ENCODE peak calls at places on chromosomes 13 and 19, in four cellular contexts. X, W, I and L are unnamed samples. For H3K27me3, the result is how much of the 10 kb centered on the place peaks cover.

GRCh38 chr19:6087074-6087506 is 23.2 kb downstream of the RFX2 start:
- DNase-seq in W (no peak), I (no peak), X (no peak), L (no peak)

GRCh38 chr19:58059681-58060080 is 599 bp downstream of the ZNF135 start:
- DNase-seq in X (no peak), I (no peak), W (no peak), L (no peak)

GRCh38 chr19:3060852-3061182 is 1.5 kb downstream of the TLE5 start:
- DNase-seq in X (no peak), W (no peak), I (no peak), L (no peak)

GRCh38 chr19:15629003-15629880 is 11.5 kb upstream of the CYP4F3 start:
- DNase-seq in X (peak), W (peak), I (peak), L (peak)

GRCh38 chr19:21569497-21569870 is 64.1 kb downstream of the ZNF429 start:
- DNase-seq in W (peak), I (peak), X (peak), L (no peak)

GRCh38 chr13:40023608-40024577 is 368.4 kb downstream of the COG6 start:
- DNase-seq in W (no peak), X (no peak), I (no peak), L (no peak)

GRCh38 chr13:108922108-108922507 is 292.7 kb downstream of the MYO16 start:
- DNase-seq in X (no peak), W (no peak), I (no peak), L (no peak)

GRCh38 chr19:11548315-11548700 is 9.7 kb downstream of the CNN1 start:
- DNase-seq in X (no peak), W (no peak), I (no peak), L (no peak)

GRCh38 chr13:40993119-40993518 is 26.0 kb downstream of the ELF1 start:
- DNase-seq in W (no peak), I (peak), X (no peak), L (no peak)

GRCh38 chr13:30744056-30744684 is 8.8 kb downstream of the ALOX5AP start:
- DNase-seq in W (peak), X (peak), I (no peak), L (peak)

GRCh38 chr13:49637989-49638388 is 9.7 kb downstream of the ARL11 start:
- DNase-seq in W (no peak), X (no peak), I (no peak), L (no peak)

GRCh38 chr13:49635599-49636433 is 7.5 kb downstream of the ARL11 start:
- DNase-seq in X (no peak), I (no peak), W (no peak), L (no peak)

GRCh38 chr13:49636705-49637104 is 8.4 kb downstream of the ARL11 start:
- DNase-seq in I (no peak), X (no peak), W (no peak), L (no peak)

GRCh38 chr13:49641810-49642291 is 13.5 kb downstream of the ARL11 start:
- DNase-seq in W (peak), I (no peak), X (no peak), L (no peak)

GRCh38 chr13:49638416-49639072 is 10.2 kb downstream of the ARL11 start:
- DNase-seq in W (no peak), X (no peak), I (no peak), L (no peak)
- H3K27me3 ChIP-seq in W (under half), X (under half), I (under half), L (under half)

GRCh38 chr13:111486801-111487200 is 166.4 kb downstream of the TEX29 start:
- DNase-seq in X (no peak), I (no peak), W (no peak), L (no peak)
- TF ChIP-seq POLR2A in X (no peak), I (no peak), W (no peak), L (no peak)

DNA sequence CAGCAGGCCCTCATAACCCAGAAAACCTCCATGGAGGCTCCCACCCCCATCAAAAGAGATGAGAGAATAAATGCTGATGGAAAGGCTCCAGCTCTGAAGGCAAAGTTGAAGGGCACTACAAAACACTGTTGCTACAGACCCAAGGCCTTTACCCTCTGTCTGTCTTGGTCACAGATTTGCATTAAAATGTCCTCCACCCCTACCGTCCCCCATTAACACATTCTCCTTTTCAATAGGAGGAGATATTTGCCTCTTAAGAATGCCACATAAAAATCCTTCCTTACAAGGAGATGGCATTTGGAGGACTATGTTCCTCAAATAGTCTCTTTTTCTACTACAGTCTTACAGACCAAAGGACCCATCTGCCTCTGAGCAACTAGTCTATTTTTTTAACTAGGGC is 361.5 kb downstream of the ENOX1 start:
- DNase-seq in I (no peak), X (no peak), W (no peak), L (no peak)
- H3K27me3 ChIP-seq in I (under half), X (under half), W (under half), L (under half)

GRCh38 chr13:97434417-97435296 is 688 bp downstream of the RAP2A start:
- DNase-seq in X (peak), I (peak), W (peak), L (peak)

GRCh38 chr13:97432232-97432916 is 1.6 kb upstream of the RAP2A start:
- DNase-seq in W (no peak), X (no peak), I (no peak), L (no peak)

GRCh38 chr13:97435297-97435682 is 1.3 kb downstream of the RAP2A start:
- DNase-seq in I (no peak), X (no peak), W (no peak), L (no peak)

GRCh38 chr13:97432917-97433726 is 847 bp upstream of the RAP2A start:
- DNase-seq in I (peak), W (peak), X (peak), L (peak)

GRCh38 chr13:97433727-97434416 is at the start of gene RAP2A:
- DNase-seq in X (peak), I (peak), W (peak), L (peak)
- TF ChIP-seq POLR2A in X (peak), I (peak), W (peak), L (peak)

GRCh38 chr13:26855071-26855470 is 94.5 kb upstream of the GPR12 start:
- DNase-seq in W (no peak), I (no peak), X (no peak), L (no peak)
- H3K27me3 ChIP-seq in W (under half), I (under half), X (under half), L (under half)

DNA sequence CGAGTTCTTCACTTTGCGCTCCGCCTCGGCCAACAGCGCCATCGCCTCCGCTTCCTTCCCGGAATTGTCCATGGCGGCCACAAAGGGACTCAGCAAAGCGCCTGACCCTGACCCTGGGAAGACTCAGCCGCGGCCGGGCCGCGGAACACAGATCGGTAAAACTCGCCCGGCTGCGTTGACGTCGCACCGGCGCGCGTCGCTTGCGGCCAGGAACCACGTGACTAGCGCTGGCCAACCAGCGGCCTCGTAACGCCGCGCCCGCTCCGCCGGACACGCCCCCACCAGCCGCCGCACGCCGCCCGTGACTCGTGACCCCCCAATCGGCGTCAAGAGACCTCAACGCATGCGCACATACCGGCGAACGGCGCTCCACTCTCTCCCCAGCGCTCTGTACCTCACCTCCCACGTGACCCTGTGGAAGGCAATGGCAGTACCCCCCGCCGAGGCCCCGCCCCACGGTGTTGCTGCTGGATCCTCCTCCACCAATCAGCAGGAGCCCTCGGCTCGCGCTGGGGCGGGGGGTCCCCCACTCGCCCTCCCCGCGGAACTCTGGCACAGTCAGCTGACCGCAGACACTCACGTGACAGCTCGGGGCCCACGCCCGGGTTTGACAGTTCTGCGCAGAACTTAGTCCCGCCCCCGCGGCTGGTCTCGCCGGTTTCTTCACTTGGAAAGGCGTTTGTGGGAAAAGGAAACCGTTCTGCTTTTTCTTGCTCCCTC is at the start of gene NAPA:
- DNase-seq in W (peak), X (peak), I (peak), L (peak)
- TF ChIP-seq POLR2A in W (peak), X (peak), I (peak), L (peak)

GRCh38 chr13:88459335-88459734 is 788.2 kb downstream of the SLITRK5 start:
- DNase-seq in X (no peak), I (no peak), W (no peak), L (no peak)

GRCh38 chr13:88464851-88465250 is 793.7 kb downstream of the SLITRK5 start:
- DNase-seq in I (no peak), W (no peak), X (no peak), L (no peak)

GRCh38 chr13:88456155-88456554 is 785.0 kb downstream of the SLITRK5 start:
- DNase-seq in I (no peak), X (no peak), W (no peak), L (no peak)

GRCh38 chr13:88461272-88462009 is 790.3 kb downstream of the SLITRK5 start:
- DNase-seq in X (no peak), I (no peak), W (no peak), L (no peak)
- H3K27me3 ChIP-seq in X (under half), I (under half), W (under half), L (under half)